ENCODE peak calls at places on chromosomes 2 and 18, in seven cellular contexts. D, F, B, X, K, U and W are unnamed samples.

GRCh38 chr2:160255401-160255800 is 55.3 kb upstream of the ITGB6 start:
- DNase-seq in D (no peak), F (no peak), B (no peak), X (no peak), K (no peak), U (no peak), W (no peak)

GRCh38 chr2:223674998-223675609 is 72.9 kb upstream of the SCG2 start:
- DNase-seq in D (no peak), F (peak), B (no peak), X (peak), K (no peak), U (no peak), W (no peak)

GRCh38 chr2:190344275-190344827 is 962 bp downstream of the INPP1 start:
- DNase-seq in D (no peak), F (peak), B (no peak), X (peak), K (no peak), U (no peak), W (no peak)

GRCh38 chr2:138919336-138919735 is 139.1 kb upstream of the NXPH2 start:
- DNase-seq in D (no peak), F (no peak), B (no peak), X (no peak), K (no peak), U (no peak), W (no peak)

GRCh38 chr18:34918856-34919255 is 122.4 kb upstream of the MAPRE2 start:
- DNase-seq in D (no peak), F (no peak), B (no peak), X (no peak), K (no peak), U (no peak), W (no peak)

GRCh38 chr2:110977388-110977787 is 143.3 kb upstream of the BCL2L11 start:
- DNase-seq in D (no peak), F (no peak), B (no peak), X (no peak), K (no peak), U (no peak), W (no peak)

GRCh38 chr18:64474751-64475150 is 325.9 kb upstream of the LINC00305 start:
- DNase-seq in D (no peak), F (no peak), B (no peak), X (no peak), K (no peak), U (no peak), W (no peak)

GRCh38 chr2:215633360-215633759 is 197.5 kb upstream of the FN1 start:
- DNase-seq in D (no peak), F (no peak), B (no peak), X (no peak), K (no peak), U (no peak), W (no peak)

GRCh38 chr2:10584242-10584753 is 105.5 kb downstream of the NOL10 start:
- DNase-seq in D (no peak), F (no peak), B (no peak), X (no peak), K (no peak), U (no peak), W (no peak)

GRCh38 chr18:9918016-9918680 is 4.3 kb downstream of the VAPA start:
- DNase-seq in D (no peak), F (peak), B (no peak), X (no peak), K (no peak), U (no peak), W (no peak)

GRCh38 chr2:234695981-234696380 is 199.1 kb upstream of the ARL4C start:
- DNase-seq in D (no peak), F (no peak), B (no peak), X (no peak), K (no peak), U (no peak), W (no peak)

GRCh38 chr2:16218651-16219050 is 278.3 kb downstream of the MYCN start:
- DNase-seq in D (no peak), F (no peak), B (no peak), X (peak), K (no peak), U (no peak), W (peak)

GRCh38 chr2:51734115-51734514 is 702.2 kb upstream of the NRXN1 start:
- DNase-seq in D (no peak), F (no peak), B (no peak), X (no peak), K (no peak), U (no peak), W (no peak)

GRCh38 chr2:12742891-12743290 is 26.2 kb downstream of the TRIB2 start:
- DNase-seq in D (no peak), F (no peak), B (no peak), X (no peak), K (no peak), U (no peak), W (no peak)

GRCh38 chr2:199278099-199278498 is 179.6 kb downstream of the SATB2 start:
- DNase-seq in D (no peak), F (no peak), B (no peak), X (no peak), K (no peak), U (no peak), W (no peak)

GRCh38 chr2:201411421-201411820 is 39.8 kb downstream of the TRAK2 start:
- DNase-seq in D (no peak), F (no peak), B (no peak), X (no peak), K (no peak), U (no peak), W (no peak)

GRCh38 chr2:201261471-201261870 is 1.1 kb downstream of the CASP8 start:
- DNase-seq in D (peak), F (no peak), B (peak), X (peak), K (peak), U (peak), W (no peak)

GRCh38 chr2:222752731-222753130 is 81.3 kb downstream of the MOGAT1 start:
- DNase-seq in D (no peak), F (no peak), B (no peak), X (no peak), K (no peak), U (no peak), W (no peak)

GRCh38 chr2:225011585-225011984 is 30.7 kb downstream of the DOCK10 start:
- DNase-seq in D (no peak), F (no peak), B (no peak), X (no peak), K (no peak), U (no peak), W (no peak)

GRCh38 chr2:129929321-129930290 is 49.9 kb upstream of the RAB6C start:
- DNase-seq in D (no peak), F (no peak), B (no peak), X (peak), K (no peak), U (no peak), W (no peak)

GRCh38 chr2:203756161-203756560 is 49.7 kb downstream of the CD28 start:
- DNase-seq in D (no peak), F (no peak), B (no peak), X (no peak), K (no peak), U (no peak), W (no peak)

GRCh38 chr2:215002500-215002899 is 135.9 kb downstream of the ABCA12 start:
- DNase-seq in D (no peak), F (peak), B (no peak), X (peak), K (no peak), U (no peak), W (peak)

GRCh38 chr2:179184610-179185009 is 80.0 kb downstream of the SESTD1 start:
- DNase-seq in D (no peak), F (no peak), B (no peak), X (no peak), K (no peak), U (no peak), W (no peak)

GRCh38 chr18:37403100-37403781 is 162.4 kb downstream of the CELF4 start:
- DNase-seq in D (no peak), F (peak), B (no peak), X (peak), K (no peak), U (no peak), W (no peak)

GRCh38 chr2:163081754-163082153 is 243.2 kb upstream of the KCNH7 start:
- DNase-seq in D (no peak), F (no peak), B (no peak), X (no peak), K (no peak), U (no peak), W (no peak)

GRCh38 chr2:150085478-150085877 is 402.0 kb downstream of the RND3 start:
- DNase-seq in D (no peak), F (no peak), B (no peak), X (no peak), K (no peak), U (no peak), W (no peak)

GRCh38 chr18:38445485-38446145 is 880.0 kb upstream of the CELF4 start:
- DNase-seq in D (no peak), F (no peak), B (no peak), X (no peak), K (no peak), U (no peak), W (no peak)

GRCh38 chr2:239470151-239470900 is 69.5 kb upstream of the HDAC4 start:
- DNase-seq in D (no peak), F (no peak), B (no peak), X (no peak), K (no peak), U (no peak), W (no peak)

GRCh38 chr18:69659142-69659651 is 258.5 kb downstream of the DOK6 start:
- DNase-seq in D (no peak), F (no peak), B (no peak), X (no peak), K (no peak), U (no peak), W (no peak)

GRCh38 chr18:56358608-56359007 is 279.8 kb downstream of the TXNL1 start:
- DNase-seq in D (no peak), F (no peak), B (no peak), X (no peak), K (no peak), U (no peak), W (no peak)

GRCh38 chr2:3728104-3729054 is 25.0 kb downstream of the DCDC2C start:
- DNase-seq in D (no peak), F (peak), B (no peak), X (peak), K (no peak), U (no peak), W (no peak)